ENCODE peak calls at places on chromosomes 3 and 15, in eight cellular contexts. H is AG08395; T is A172; A is tibial artery; M is aorta; R is mucosa of descending colon; L is activated CD4-positive, CD25-positive, alpha-beta regulatory T cell; B is germinal center. Q is an unnamed sample.
A peak's percentile ranks its signal among the peaks of the same experiment; 100 is the strongest.

GRCh38 chr3:141410408-141410807 is 42.1 kb downstream of the ZBTB38 start:
- DNase-seq in L (no peak), M (no peak), T (peak; percentile 62), H (peak; percentile 33), R (no peak), A (peak; percentile 42), B (no peak), Q (no peak)

GRCh38 chr3:5806192-5806591 is 618.7 kb downstream of the EDEM1 start:
- DNase-seq in R (no peak), M (no peak), A (no peak), B (no peak), L (no peak), T (no peak), H (no peak), Q (no peak)

GRCh38 chr15:23736291-23736690 is 49.2 kb upstream of the NDN start:
- DNase-seq in M (no peak), B (no peak), L (no peak), R (no peak), H (no peak), A (no peak), T (no peak), Q (no peak)

GRCh38 chr3:133271491-133271890 is 128.4 kb upstream of the BFSP2 start:
- DNase-seq in L (no peak), H (no peak), T (no peak), M (no peak), R (no peak), A (no peak), B (no peak), Q (no peak)

GRCh38 chr15:71592186-71592585 is 218.2 kb upstream of the NR2E3 start:
- DNase-seq in B (no peak), A (no peak), H (no peak), L (no peak), R (no peak), M (no peak), T (no peak), Q (no peak)

GRCh38 chr15:95843241-95843851 is 487.2 kb upstream of the NR2F2 start:
- DNase-seq in B (no peak), T (peak; percentile 25), A (no peak), H (peak; percentile 69), L (no peak), M (no peak), R (no peak), Q (peak; percentile 71)

GRCh38 chr3:129001817-129002572 is 891 bp downstream of the EFCC1 start:
- DNase-seq in L (no peak), T (no peak), A (no peak), M (no peak), B (peak; percentile 51), H (no peak), R (no peak), Q (no peak)

GRCh38 chr3:152835311-152836102 is 576 bp downstream of the P2RY1 start:
- DNase-seq in H (peak; percentile 36), L (no peak), B (no peak), A (peak; percentile 54), R (peak; percentile 79), T (no peak), M (peak; percentile 84), Q (peak; percentile 84)

GRCh38 chr3:74443102-74443501 is 171.4 kb downstream of the CNTN3 start:
- DNase-seq in R (no peak), A (no peak), B (no peak), L (no peak), T (no peak), M (no peak), H (peak; percentile 64), Q (no peak)

GRCh38 chr15:101009176-101009575 is 90.0 kb downstream of the LRRK1 start:
- DNase-seq in M (no peak), A (no peak), T (no peak), B (no peak), H (no peak), R (no peak), L (no peak), Q (peak; percentile 31)

GRCh38 chr3:188071636-188072035 is 82.3 kb upstream of the LPP start:
- DNase-seq in T (no peak), L (no peak), B (no peak), R (no peak), A (no peak), M (no peak), H (no peak), Q (no peak)

GRCh38 chr3:8328971-8329370 is 172.7 kb upstream of the LMCD1 start:
- DNase-seq in T (no peak), L (no peak), H (no peak), B (no peak), A (no peak), R (no peak), M (no peak), Q (no peak)

GRCh38 chr3:187742351-187743171 is 2.7 kb downstream of the BCL6 start:
- DNase-seq in A (no peak), B (peak; percentile 38), T (no peak), R (peak; percentile 37), L (no peak), M (no peak), H (no peak), Q (no peak)

GRCh38 chr15:78419331-78419730 is 18.7 kb upstream of the IREB2 start:
- DNase-seq in T (no peak), A (no peak), B (no peak), H (no peak), M (no peak), R (peak; percentile 60), L (no peak), Q (peak; percentile 45)

GRCh38 chr3:138197058-138197457 is 10.0 kb downstream of the ARMC8 start:
- DNase-seq in M (no peak), L (no peak), B (no peak), T (peak; percentile 33), H (peak; percentile 32), A (no peak), R (no peak), Q (peak; percentile 81)

GRCh38 chr15:30921781-30922371 is 18.2 kb downstream of the FAN1 start:
- DNase-seq in A (no peak), H (no peak), M (no peak), T (peak; percentile 12), B (no peak), R (no peak), L (no peak), Q (no peak)